ENCODE peak calls at places on chromosome 22, in five cellular contexts. One of them, this sample, is unnamed.

GRCh38 chr22:40418366-40419201 is 48.2 kb downstream of the SGSM3 start:
- DNase-seq in CD8-positive, alpha-beta memory T cell: no peak
- DNase-seq in right lobe of liver: no peak
- DNase-seq in AG04450: peak
- DNase-seq in hepatocyte: no peak
- DNase-seq in this sample: no peak

GRCh38 chr22:19710020-19710768 is 4.1 kb upstream of the SEPTIN5 start:
- DNase-seq in AG04450: no peak
- DNase-seq in right lobe of liver: no peak
- DNase-seq in hepatocyte: no peak
- DNase-seq in CD8-positive, alpha-beta memory T cell: no peak
- DNase-seq in this sample: no peak

GRCh38 chr22:37551981-37552380 is 8.3 kb upstream of the CDC42EP1 start:
- DNase-seq in CD8-positive, alpha-beta memory T cell: no peak
- DNase-seq in hepatocyte: no peak
- DNase-seq in AG04450: no peak
- DNase-seq in right lobe of liver: no peak
- DNase-seq in this sample: no peak

GRCh38 chr22:29028468-29028867 is 33.2 kb downstream of the C22orf31 start:
- DNase-seq in AG04450: no peak
- DNase-seq in hepatocyte: no peak
- DNase-seq in CD8-positive, alpha-beta memory T cell: no peak
- DNase-seq in right lobe of liver: no peak
- DNase-seq in this sample: no peak

GRCh38 chr22:23036684-23037428 is 33.5 kb upstream of the GNAZ start:
- DNase-seq in right lobe of liver: no peak
- DNase-seq in AG04450: no peak
- DNase-seq in CD8-positive, alpha-beta memory T cell: no peak
- DNase-seq in hepatocyte: peak
- DNase-seq in this sample: no peak

GRCh38 chr22:20552913-20553401 is 45.5 kb downstream of the MED15 start:
- DNase-seq in AG04450: no peak
- DNase-seq in hepatocyte: peak
- DNase-seq in CD8-positive, alpha-beta memory T cell: no peak
- DNase-seq in right lobe of liver: no peak
- DNase-seq in this sample: peak

GRCh38 chr22:48675141-48675827 is 1152.4 kb downstream of the BRD1 start:
- DNase-seq in AG04450: no peak
- DNase-seq in CD8-positive, alpha-beta memory T cell: no peak
- DNase-seq in hepatocyte: no peak
- DNase-seq in right lobe of liver: no peak
- DNase-seq in this sample: no peak

GRCh38 chr22:48717076-48717810 is 1110.4 kb downstream of the BRD1 start:
- DNase-seq in CD8-positive, alpha-beta memory T cell: no peak
- DNase-seq in right lobe of liver: no peak
- DNase-seq in AG04450: no peak
- DNase-seq in hepatocyte: no peak
- DNase-seq in this sample: no peak

GRCh38 chr22:35561796-35562526 is 21.3 kb downstream of the RASD2 start:
- DNase-seq in CD8-positive, alpha-beta memory T cell: no peak
- DNase-seq in right lobe of liver: no peak
- DNase-seq in hepatocyte: peak
- DNase-seq in AG04450: peak
- DNase-seq in this sample: no peak

GRCh38 chr22:27213766-27214581 is 556.6 kb downstream of the MIAT start:
- DNase-seq in CD8-positive, alpha-beta memory T cell: no peak
- DNase-seq in hepatocyte: no peak
- DNase-seq in right lobe of liver: no peak
- DNase-seq in AG04450: peak
- DNase-seq in this sample: peak
- H3K27ac ChIP-seq in CD8-positive, alpha-beta memory T cell: no peak
- H3K27ac ChIP-seq in hepatocyte: peak
- H3K27ac ChIP-seq in right lobe of liver: no peak
- H3K27ac ChIP-seq in AG04450: peak
- H3K27ac ChIP-seq in this sample: peak

GRCh38 chr22:41782751-41783150 is 17.7 kb upstream of the CCDC134 start:
- DNase-seq in hepatocyte: no peak
- DNase-seq in CD8-positive, alpha-beta memory T cell: no peak
- DNase-seq in right lobe of liver: no peak
- DNase-seq in AG04450: no peak
- DNase-seq in this sample: no peak
- H3K4me3 ChIP-seq in hepatocyte: no peak
- H3K4me3 ChIP-seq in CD8-positive, alpha-beta memory T cell: peak
- H3K4me3 ChIP-seq in right lobe of liver: no peak
- H3K4me3 ChIP-seq in AG04450: no peak
- H3K4me3 ChIP-seq in this sample: no peak

GRCh38 chr22:24433001-24433867 is 5.8 kb downstream of the ADORA2A start:
- DNase-seq in CD8-positive, alpha-beta memory T cell: no peak
- DNase-seq in right lobe of liver: peak
- DNase-seq in AG04450: no peak
- DNase-seq in hepatocyte: no peak
- DNase-seq in this sample: no peak
- H3K27ac ChIP-seq in CD8-positive, alpha-beta memory T cell: peak
- H3K27ac ChIP-seq in right lobe of liver: peak
- H3K27ac ChIP-seq in AG04450: no peak
- H3K27ac ChIP-seq in hepatocyte: no peak
- H3K27ac ChIP-seq in this sample: peak

DNA sequence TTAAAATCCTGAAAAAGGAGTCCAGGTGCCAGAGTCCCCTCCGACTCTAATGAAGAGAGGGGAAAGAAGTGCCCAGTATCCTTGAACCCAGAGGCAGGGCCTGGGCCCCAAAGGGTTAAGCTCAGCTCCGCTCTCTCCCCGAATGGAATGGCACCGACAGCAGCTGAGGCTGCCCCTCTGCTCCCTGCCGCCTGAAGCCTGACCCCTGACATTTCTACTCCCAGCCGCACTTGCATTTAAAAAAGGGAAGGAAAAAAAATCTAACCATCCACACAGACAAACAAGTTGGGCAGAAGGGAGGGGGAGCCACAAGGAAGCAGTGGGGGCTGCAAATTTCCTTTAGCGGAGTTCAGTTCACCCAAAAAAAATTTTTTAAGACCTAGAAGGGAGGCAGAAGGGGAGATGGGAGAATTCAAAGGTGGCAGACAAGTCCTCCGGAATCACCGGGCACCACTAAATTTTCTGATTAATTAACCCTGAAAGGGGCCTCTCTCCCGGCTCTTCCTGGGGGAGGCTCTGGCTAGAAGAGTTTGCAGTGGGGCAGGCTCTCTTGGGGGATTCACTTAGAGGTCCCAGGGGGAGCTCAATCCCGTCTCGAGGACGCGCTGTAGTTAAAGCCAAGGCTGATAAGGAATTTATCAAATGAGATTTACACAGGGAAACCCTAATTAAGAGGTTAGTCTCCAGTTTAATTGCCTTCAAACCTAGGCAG is 25.7 kb downstream of the MN1 start:
- DNase-seq in hepatocyte: no peak
- DNase-seq in CD8-positive, alpha-beta memory T cell: no peak
- DNase-seq in right lobe of liver: no peak
- DNase-seq in AG04450: no peak
- DNase-seq in this sample: no peak
- H3K4me3 ChIP-seq in hepatocyte: no peak
- H3K4me3 ChIP-seq in CD8-positive, alpha-beta memory T cell: no peak
- H3K4me3 ChIP-seq in right lobe of liver: no peak
- H3K4me3 ChIP-seq in AG04450: no peak
- H3K4me3 ChIP-seq in this sample: no peak

DNA sequence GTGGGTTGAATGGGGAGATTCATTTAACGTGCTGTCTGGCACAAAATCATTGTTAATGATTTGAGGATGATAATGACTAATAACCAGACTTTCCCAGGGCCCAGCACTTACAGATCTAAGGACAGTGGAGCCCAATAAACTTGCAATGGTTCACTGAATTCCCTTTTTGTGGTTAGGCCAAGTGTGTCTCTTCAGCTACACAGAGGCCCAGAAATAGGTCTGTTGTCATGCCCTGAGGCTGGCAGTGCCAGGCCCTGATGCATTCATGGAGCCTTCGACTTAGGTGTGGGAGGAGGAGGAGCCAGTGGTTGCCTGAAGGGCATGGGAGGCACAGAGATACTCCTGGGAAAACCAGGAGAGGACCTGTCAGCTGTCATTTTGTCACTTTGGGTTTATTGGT is 56.1 kb downstream of the KIAA1671 start:
- DNase-seq in CD8-positive, alpha-beta memory T cell: no peak
- DNase-seq in right lobe of liver: no peak
- DNase-seq in hepatocyte: no peak
- DNase-seq in AG04450: no peak
- DNase-seq in this sample: no peak
- H3K27ac ChIP-seq in CD8-positive, alpha-beta memory T cell: no peak
- H3K27ac ChIP-seq in right lobe of liver: no peak
- H3K27ac ChIP-seq in hepatocyte: no peak
- H3K27ac ChIP-seq in AG04450: no peak
- H3K27ac ChIP-seq in this sample: no peak